ENCODE peak calls at places on chromosomes 4 and X, in ten cellular contexts. One of them, this sample, is unnamed.

GRCh38 chr4:140151700-140152014 is 2.3 kb downstream of the MAML3 start:
- DNase-seq in kidney: peak; percentile 90
- DNase-seq in testis: peak; percentile 94
- DNase-seq in tibial artery: peak; percentile 84
- DNase-seq in GM13977: peak; percentile 65
- DNase-seq in fibroblast of pulmonary artery: peak; percentile 91
- DNase-seq in upper lobe of right lung: peak; percentile 86
- DNase-seq in right lobe of liver: peak; percentile 93
- DNase-seq in mucosa of descending colon: peak; percentile 86
- DNase-seq in OCI-LY7: peak; percentile 82
- DNase-seq in this sample: peak; percentile 78

GRCh38 chr4:76055421-76055820 is 19.1 kb upstream of the ART3 start:
- DNase-seq in upper lobe of right lung: no peak
- DNase-seq in OCI-LY7: no peak
- DNase-seq in fibroblast of pulmonary artery: no peak
- DNase-seq in testis: no peak
- DNase-seq in mucosa of descending colon: no peak
- DNase-seq in tibial artery: no peak
- DNase-seq in GM13977: no peak
- DNase-seq in right lobe of liver: no peak
- DNase-seq in kidney: no peak
- DNase-seq in this sample: no peak

GRCh38 chrX:110472265-110472664 is 113.6 kb downstream of the RTL9 start:
- DNase-seq in kidney: no peak
- DNase-seq in mucosa of descending colon: no peak
- DNase-seq in OCI-LY7: no peak
- DNase-seq in GM13977: no peak
- DNase-seq in testis: no peak
- DNase-seq in upper lobe of right lung: no peak
- DNase-seq in right lobe of liver: no peak
- DNase-seq in fibroblast of pulmonary artery: no peak
- DNase-seq in tibial artery: no peak
- DNase-seq in this sample: no peak

GRCh38 chr4:122826000-122826595 is 533 bp upstream of the FGF2 start:
- DNase-seq in mucosa of descending colon: no peak
- DNase-seq in OCI-LY7: no peak
- DNase-seq in kidney: no peak
- DNase-seq in fibroblast of pulmonary artery: no peak
- DNase-seq in GM13977: no peak
- DNase-seq in tibial artery: no peak
- DNase-seq in testis: no peak
- DNase-seq in right lobe of liver: no peak
- DNase-seq in upper lobe of right lung: no peak
- DNase-seq in this sample: no peak

GRCh38 chrX:134782796-134783195 is 124.5 kb upstream of the PLAC1 start:
- DNase-seq in OCI-LY7: peak; percentile 9
- DNase-seq in kidney: no peak
- DNase-seq in GM13977: no peak
- DNase-seq in tibial artery: no peak
- DNase-seq in upper lobe of right lung: no peak
- DNase-seq in testis: no peak
- DNase-seq in right lobe of liver: no peak
- DNase-seq in fibroblast of pulmonary artery: peak; percentile 67
- DNase-seq in mucosa of descending colon: no peak
- DNase-seq in this sample: no peak

GRCh38 chr4:139554726-139555072 is 1.3 kb downstream of the SETD7 start:
- DNase-seq in OCI-LY7: no peak
- DNase-seq in GM13977: no peak
- DNase-seq in kidney: no peak
- DNase-seq in mucosa of descending colon: no peak
- DNase-seq in tibial artery: no peak
- DNase-seq in upper lobe of right lung: no peak
- DNase-seq in fibroblast of pulmonary artery: no peak
- DNase-seq in right lobe of liver: no peak
- DNase-seq in testis: no peak
- DNase-seq in this sample: no peak

GRCh38 chr4:22238742-22239141 is 277.1 kb downstream of the ADGRA3 start:
- DNase-seq in mucosa of descending colon: no peak
- DNase-seq in GM13977: no peak
- DNase-seq in kidney: no peak
- DNase-seq in upper lobe of right lung: no peak
- DNase-seq in fibroblast of pulmonary artery: peak; percentile 5
- DNase-seq in right lobe of liver: no peak
- DNase-seq in OCI-LY7: no peak
- DNase-seq in testis: peak; percentile 23
- DNase-seq in tibial artery: no peak
- DNase-seq in this sample: no peak

GRCh38 chrX:71098951-71099506 is 3.4 kb downstream of the FOXO4 start:
- DNase-seq in tibial artery: no peak
- DNase-seq in fibroblast of pulmonary artery: no peak
- DNase-seq in mucosa of descending colon: no peak
- DNase-seq in upper lobe of right lung: no peak
- DNase-seq in testis: no peak
- DNase-seq in OCI-LY7: no peak
- DNase-seq in kidney: no peak
- DNase-seq in right lobe of liver: no peak
- DNase-seq in GM13977: no peak
- DNase-seq in this sample: no peak

GRCh38 chrX:154359362-154360154 is 14.9 kb downstream of the FLNA start:
- DNase-seq in testis: no peak
- DNase-seq in mucosa of descending colon: no peak
- DNase-seq in right lobe of liver: no peak
- DNase-seq in GM13977: no peak
- DNase-seq in fibroblast of pulmonary artery: no peak
- DNase-seq in tibial artery: no peak
- DNase-seq in kidney: no peak
- DNase-seq in OCI-LY7: no peak
- DNase-seq in upper lobe of right lung: no peak
- DNase-seq in this sample: no peak

GRCh38 chr4:118969359-118969758 is 80.7 kb downstream of the SYNPO2 start:
- DNase-seq in upper lobe of right lung: no peak
- DNase-seq in OCI-LY7: peak; percentile 4
- DNase-seq in kidney: no peak
- DNase-seq in GM13977: no peak
- DNase-seq in tibial artery: peak; percentile 84
- DNase-seq in mucosa of descending colon: no peak
- DNase-seq in testis: peak; percentile 79
- DNase-seq in fibroblast of pulmonary artery: peak; percentile 85
- DNase-seq in right lobe of liver: peak; percentile 54
- DNase-seq in this sample: no peak

GRCh38 chr4:1543561-1543960 is 137.3 kb upstream of the NKX1-1 start:
- DNase-seq in tibial artery: no peak
- DNase-seq in kidney: peak; percentile 60
- DNase-seq in fibroblast of pulmonary artery: no peak
- DNase-seq in GM13977: no peak
- DNase-seq in right lobe of liver: no peak
- DNase-seq in mucosa of descending colon: no peak
- DNase-seq in upper lobe of right lung: no peak
- DNase-seq in OCI-LY7: no peak
- DNase-seq in testis: no peak
- DNase-seq in this sample: no peak

GRCh38 chrX:50035119-50035518 is 112.7 kb downstream of the CLCN5 start:
- DNase-seq in right lobe of liver: no peak
- DNase-seq in testis: no peak
- DNase-seq in kidney: no peak
- DNase-seq in upper lobe of right lung: no peak
- DNase-seq in tibial artery: no peak
- DNase-seq in mucosa of descending colon: no peak
- DNase-seq in GM13977: no peak
- DNase-seq in OCI-LY7: no peak
- DNase-seq in fibroblast of pulmonary artery: no peak
- DNase-seq in this sample: no peak

GRCh38 chr4:94918543-94918942 is 160.8 kb downstream of the BMPR1B start:
- DNase-seq in kidney: no peak
- DNase-seq in GM13977: no peak
- DNase-seq in fibroblast of pulmonary artery: no peak
- DNase-seq in mucosa of descending colon: no peak
- DNase-seq in upper lobe of right lung: no peak
- DNase-seq in tibial artery: no peak
- DNase-seq in testis: no peak
- DNase-seq in right lobe of liver: no peak
- DNase-seq in OCI-LY7: no peak
- DNase-seq in this sample: no peak

GRCh38 chr4:175540732-175541131 is 271.3 kb downstream of the GPM6A start:
- DNase-seq in fibroblast of pulmonary artery: no peak
- DNase-seq in upper lobe of right lung: no peak
- DNase-seq in OCI-LY7: no peak
- DNase-seq in testis: no peak
- DNase-seq in mucosa of descending colon: no peak
- DNase-seq in right lobe of liver: peak; percentile 92
- DNase-seq in GM13977: no peak
- DNase-seq in tibial artery: no peak
- DNase-seq in kidney: peak; percentile 21
- DNase-seq in this sample: no peak

GRCh38 chrX:10158279-10158939 is 1.6 kb downstream of the CLCN4 start:
- DNase-seq in mucosa of descending colon: no peak
- DNase-seq in GM13977: no peak
- DNase-seq in OCI-LY7: peak; percentile 68
- DNase-seq in testis: peak; percentile 60
- DNase-seq in tibial artery: no peak
- DNase-seq in right lobe of liver: no peak
- DNase-seq in fibroblast of pulmonary artery: no peak
- DNase-seq in kidney: no peak
- DNase-seq in upper lobe of right lung: peak; percentile 66
- DNase-seq in this sample: peak; percentile 84

GRCh38 chrX:119343856-119344255 is 55.3 kb upstream of the SLC25A43 start:
- DNase-seq in testis: no peak
- DNase-seq in mucosa of descending colon: no peak
- DNase-seq in fibroblast of pulmonary artery: no peak
- DNase-seq in tibial artery: no peak
- DNase-seq in kidney: no peak
- DNase-seq in upper lobe of right lung: no peak
- DNase-seq in GM13977: no peak
- DNase-seq in right lobe of liver: no peak
- DNase-seq in OCI-LY7: no peak
- DNase-seq in this sample: no peak

GRCh38 chrX:23008431-23009099 is 8.8 kb downstream of the DDX53 start:
- DNase-seq in kidney: no peak
- DNase-seq in tibial artery: no peak
- DNase-seq in testis: no peak
- DNase-seq in OCI-LY7: peak; percentile 0
- DNase-seq in GM13977: no peak
- DNase-seq in fibroblast of pulmonary artery: peak; percentile 41
- DNase-seq in right lobe of liver: no peak
- DNase-seq in upper lobe of right lung: no peak
- DNase-seq in mucosa of descending colon: no peak
- DNase-seq in this sample: no peak
- TF ChIP-seq CTCF in kidney: peak; percentile 13
- TF ChIP-seq CTCF in tibial artery: peak; percentile 29
- TF ChIP-seq CTCF in testis: no peak
- TF ChIP-seq CTCF in OCI-LY7: peak; percentile 59
- TF ChIP-seq CTCF in GM13977: peak; percentile 26
- TF ChIP-seq CTCF in fibroblast of pulmonary artery: peak; percentile 38
- TF ChIP-seq CTCF in right lobe of liver: peak; percentile 45
- TF ChIP-seq CTCF in upper lobe of right lung: peak; percentile 18
- TF ChIP-seq CTCF in mucosa of descending colon: no peak
- TF ChIP-seq CTCF in this sample: peak; percentile 20

DNA sequence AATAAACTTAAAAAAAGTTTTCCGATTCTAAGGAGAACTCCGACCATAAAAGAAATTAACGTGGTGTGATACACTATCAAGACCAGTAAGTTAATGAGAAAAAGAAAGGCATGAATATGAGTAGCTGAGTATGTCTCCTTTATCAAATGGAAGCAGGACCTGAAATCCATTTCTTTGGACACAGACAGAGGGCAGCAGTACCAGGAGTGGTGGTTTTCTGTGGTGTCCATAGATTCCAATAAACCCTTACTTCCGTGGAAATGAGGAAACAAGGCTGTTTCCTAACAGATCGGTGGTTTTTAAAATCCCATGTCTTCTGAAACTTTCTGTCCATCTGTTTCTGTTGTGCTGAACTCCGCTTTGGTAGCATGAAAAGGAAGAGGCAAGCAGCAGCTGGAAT is 128.5 kb upstream of the TSPAN5 start:
- DNase-seq in GM13977: no peak
- DNase-seq in right lobe of liver: no peak
- DNase-seq in fibroblast of pulmonary artery: no peak
- DNase-seq in testis: no peak
- DNase-seq in OCI-LY7: no peak
- DNase-seq in kidney: no peak
- DNase-seq in tibial artery: no peak
- DNase-seq in upper lobe of right lung: no peak
- DNase-seq in mucosa of descending colon: no peak
- DNase-seq in this sample: no peak
- TF ChIP-seq CTCF in GM13977: no peak
- TF ChIP-seq CTCF in right lobe of liver: peak; percentile 10
- TF ChIP-seq CTCF in fibroblast of pulmonary artery: peak; percentile 24
- TF ChIP-seq CTCF in testis: no peak
- TF ChIP-seq CTCF in OCI-LY7: no peak
- TF ChIP-seq CTCF in kidney: no peak
- TF ChIP-seq CTCF in tibial artery: no peak
- TF ChIP-seq CTCF in upper lobe of right lung: no peak
- TF ChIP-seq CTCF in mucosa of descending colon: no peak
- TF ChIP-seq CTCF in this sample: no peak

DNA sequence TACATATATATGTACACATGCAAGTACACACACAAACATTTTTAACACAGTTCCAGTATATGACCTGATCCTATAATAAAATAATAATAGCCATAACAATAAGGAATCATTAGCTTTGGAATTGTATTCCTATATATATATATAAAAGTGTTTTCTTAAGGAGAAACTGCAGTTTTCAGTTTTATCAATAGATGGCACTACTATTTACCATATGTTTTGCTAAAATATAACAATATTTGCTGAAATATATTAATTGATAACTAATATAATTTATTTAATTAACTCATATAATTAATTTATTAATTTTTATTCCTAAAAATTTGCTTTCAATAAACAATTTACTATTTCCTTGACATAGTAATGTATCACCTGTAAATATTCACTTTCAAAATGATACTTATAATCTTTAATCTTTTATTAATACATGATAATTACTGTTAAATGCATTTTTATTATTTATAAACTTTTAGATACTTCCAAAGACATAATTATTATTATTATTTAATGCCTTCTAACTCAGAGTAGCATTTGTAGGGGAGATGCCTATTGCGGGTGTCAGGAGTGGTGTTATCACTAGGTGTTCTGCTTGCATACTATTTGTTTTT is 599.5 kb downstream of the FSTL5 start:
- DNase-seq in fibroblast of pulmonary artery: peak; percentile 37
- DNase-seq in mucosa of descending colon: no peak
- DNase-seq in kidney: no peak
- DNase-seq in GM13977: no peak
- DNase-seq in tibial artery: no peak
- DNase-seq in OCI-LY7: peak; percentile 3
- DNase-seq in right lobe of liver: no peak
- DNase-seq in upper lobe of right lung: no peak
- DNase-seq in testis: no peak
- DNase-seq in this sample: no peak
- TF ChIP-seq CTCF in fibroblast of pulmonary artery: peak; percentile 22
- TF ChIP-seq CTCF in mucosa of descending colon: no peak
- TF ChIP-seq CTCF in kidney: no peak
- TF ChIP-seq CTCF in GM13977: no peak
- TF ChIP-seq CTCF in tibial artery: no peak
- TF ChIP-seq CTCF in OCI-LY7: peak; percentile 65
- TF ChIP-seq CTCF in right lobe of liver: peak; percentile 40
- TF ChIP-seq CTCF in upper lobe of right lung: peak; percentile 40
- TF ChIP-seq CTCF in testis: no peak
- TF ChIP-seq CTCF in this sample: peak; percentile 29

DNA sequence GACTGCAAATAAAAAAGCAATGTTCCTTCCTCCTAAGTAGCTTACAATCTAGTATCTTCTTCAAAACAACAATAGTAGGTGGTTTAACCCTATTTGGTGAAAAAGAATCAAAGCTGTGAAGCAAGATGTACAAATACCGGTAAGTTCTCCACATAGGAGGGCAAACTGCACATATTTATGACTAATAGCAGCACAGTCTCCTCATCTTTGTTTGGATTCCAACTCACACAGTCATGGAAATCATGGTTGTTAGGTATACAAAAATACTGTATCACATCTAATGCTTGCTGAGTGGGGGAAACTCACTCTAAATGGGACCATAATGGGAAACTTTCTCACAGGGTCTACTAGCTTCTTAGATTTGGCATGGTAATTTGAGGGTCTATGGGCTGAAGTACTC is 597.2 kb downstream of the INPP4B start:
- DNase-seq in GM13977: no peak
- DNase-seq in kidney: no peak
- DNase-seq in mucosa of descending colon: no peak
- DNase-seq in right lobe of liver: no peak
- DNase-seq in fibroblast of pulmonary artery: peak; percentile 60
- DNase-seq in upper lobe of right lung: no peak
- DNase-seq in tibial artery: no peak
- DNase-seq in testis: no peak
- DNase-seq in OCI-LY7: no peak
- DNase-seq in this sample: no peak
- TF ChIP-seq CTCF in GM13977: no peak
- TF ChIP-seq CTCF in kidney: no peak
- TF ChIP-seq CTCF in mucosa of descending colon: no peak
- TF ChIP-seq CTCF in right lobe of liver: no peak
- TF ChIP-seq CTCF in fibroblast of pulmonary artery: no peak
- TF ChIP-seq CTCF in upper lobe of right lung: no peak
- TF ChIP-seq CTCF in tibial artery: no peak
- TF ChIP-seq CTCF in testis: no peak
- TF ChIP-seq CTCF in OCI-LY7: no peak
- TF ChIP-seq CTCF in this sample: no peak

This sample was measured in glutamatergic neuron.